ENCODE peak calls at places on chromosomes 5 and 9, in ten cellular contexts. C is transverse colon, Q is A549, L is heart left ventricle, H is HCT116, W is K562, T is suprapubic skin, J is GM12878, O is prostate gland, V is IMR-90. R is an unnamed sample.

GRCh38 chr5:78547731-78548189 is 100.8 kb downstream of the LHFPL2 start:
- DNase-seq in H (no peak), Q (no peak), O (no peak), W (no peak), V (peak; percentile 84), T (peak; percentile 93), J (no peak), C (peak; percentile 55), L (peak; percentile 94), R (no peak)

GRCh38 chr9:37336150-37336549 is 86.3 kb upstream of the GRHPR start:
- DNase-seq in J (no peak), W (peak; percentile 31), C (no peak), Q (no peak), O (no peak), H (no peak), V (no peak), L (no peak), T (no peak), R (no peak)

GRCh38 chr9:99140685-99141314 is 35.9 kb downstream of the TGFBR1 start:
- DNase-seq in J (no peak), L (peak; percentile 39), W (peak; percentile 64), O (peak; percentile 36), H (peak; percentile 21), T (no peak), V (peak; percentile 67), Q (peak; percentile 44), C (peak; percentile 29), R (no peak)

GRCh38 chr9:17462869-17463464 is 115.9 kb upstream of the SH3GL2 start:
- DNase-seq in L (no peak), J (no peak), V (peak; percentile 78), O (peak; percentile 35), H (no peak), C (peak; percentile 14), W (peak; percentile 5), T (no peak), Q (peak; percentile 7), R (no peak)

GRCh38 chr9:92576175-92576574 is 40.4 kb upstream of the ECM2 start:
- DNase-seq in O (no peak), V (no peak), L (no peak), T (no peak), Q (no peak), C (no peak), W (no peak), J (no peak), H (no peak), R (no peak)

GRCh38 chr5:142942901-142943300 is 172.7 kb downstream of the ARHGAP26 start:
- DNase-seq in H (no peak), Q (no peak), J (no peak), C (no peak), L (no peak), W (no peak), T (no peak), V (no peak), O (no peak), R (no peak)

GRCh38 chr5:123460296-123460729 is 37.1 kb upstream of the CEP120 start:
- DNase-seq in W (peak; percentile 33), H (peak; percentile 47), L (no peak), J (no peak), V (peak; percentile 71), Q (peak; percentile 8), O (no peak), T (no peak), C (peak; percentile 58), R (no peak)

GRCh38 chr5:144697847-144698262 is 527.2 kb downstream of the KCTD16 start:
- DNase-seq in H (no peak), J (no peak), T (no peak), V (peak; percentile 97), W (no peak), L (no peak), O (no peak), C (no peak), Q (no peak), R (no peak)

GRCh38 chr9:100567856-100568255 is 10.0 kb upstream of the CAVIN4 start:
- DNase-seq in L (no peak), O (no peak), V (no peak), T (no peak), Q (no peak), J (no peak), H (no peak), W (no peak), C (no peak), R (no peak)

GRCh38 chr9:10604927-10605326 is 7.9 kb downstream of the PTPRD start:
- DNase-seq in W (no peak), J (no peak), Q (no peak), C (no peak), H (no peak), O (no peak), L (no peak), V (no peak), T (no peak), R (no peak)

GRCh38 chr9:10605388-10605787 is 7.4 kb downstream of the PTPRD start:
- DNase-seq in C (no peak), H (no peak), J (no peak), W (no peak), O (no peak), V (no peak), T (no peak), L (no peak), Q (no peak), R (no peak)
- H3K27ac ChIP-seq in C (no peak overlapping the region), H (no peak overlapping the region), J (no peak overlapping the region), W (no peak overlapping the region), O (no peak overlapping the region), V (no peak overlapping the region), T (no peak overlapping the region), L (no peak overlapping the region), Q (no peak overlapping the region), R (no peak overlapping the region)

GRCh38 chr5:71586941-71587708 is at the start of gene MCCC2:
- DNase-seq in J (peak; percentile 89), L (peak; percentile 97), V (peak; percentile 92), T (peak; percentile 99), W (peak; percentile 96), C (peak; percentile 98), O (peak; percentile 93), Q (peak; percentile 92), H (peak; percentile 83), R (peak; percentile 98)
- TF ChIP-seq POLR2A in J (peak; percentile 98), L (no peak), V (peak; percentile 67), T (no peak), W (peak; percentile 95), C (peak; percentile 77), O (peak; percentile 77), Q (peak; percentile 94), H (peak; percentile 68), R (no peak)

GRCh38 chr9:134663753-134664415 is 22.3 kb downstream of the COL5A1 start:
- DNase-seq in T (no peak), C (no peak), V (no peak), J (no peak), L (no peak), Q (no peak), H (no peak), O (no peak), W (no peak), R (no peak)
- TF ChIP-seq CTCF in T (no peak), C (no peak), V (peak; percentile 22), J (no peak), L (no peak), Q (peak; percentile 13), H (peak; percentile 25), O (no peak), W (no peak), R (no peak)

GRCh38 chr9:94870465-94870792 is 143.9 kb downstream of the AOPEP start:
- DNase-seq in W (no peak), L (peak; percentile 10), C (no peak), J (no peak), V (no peak), O (no peak), H (no peak), T (no peak), Q (no peak), R (no peak)

GRCh38 chr9:94872921-94873511 is 146.5 kb downstream of the AOPEP start:
- DNase-seq in J (no peak), W (no peak), T (no peak), L (no peak), H (no peak), Q (no peak), V (no peak), O (no peak), C (no peak), R (no peak)

GRCh38 chr9:94875300-94876063 is 149.0 kb downstream of the AOPEP start:
- DNase-seq in Q (no peak), T (no peak), H (no peak), J (peak; percentile 52), V (no peak), W (no peak), L (no peak), O (no peak), C (no peak), R (no peak)

GRCh38 chr9:94870793-94871558 is 144.5 kb downstream of the AOPEP start:
- DNase-seq in Q (no peak), J (no peak), W (no peak), O (no peak), C (no peak), T (no peak), L (peak; percentile 78), V (no peak), H (no peak), R (no peak)

DNA sequence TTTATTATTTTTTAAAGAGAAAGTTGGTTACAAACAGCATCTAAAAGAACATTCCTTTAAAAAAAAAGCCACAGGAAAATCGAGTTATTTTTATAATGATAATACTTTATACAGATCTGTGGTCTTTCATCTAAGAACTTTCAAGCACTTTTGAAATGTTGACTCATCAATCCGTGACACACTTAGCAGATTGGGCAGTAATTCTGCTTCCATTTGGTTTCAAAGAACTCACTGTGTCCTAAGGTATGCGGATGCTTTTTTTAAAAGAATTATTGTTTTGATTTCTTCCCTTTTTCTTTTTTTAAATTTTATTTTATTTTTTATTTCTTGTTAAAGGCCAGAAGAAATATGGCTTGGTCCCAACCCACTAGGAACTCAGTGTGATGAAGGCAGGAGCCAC is 147.8 kb downstream of the AOPEP start:
- DNase-seq in V (peak; percentile 84), T (no peak), C (no peak), L (no peak), H (no peak), J (no peak), O (no peak), Q (no peak), W (no peak), R (no peak)
- H3K27ac ChIP-seq in V (no peak overlapping the region), T (peak overlapping the region; percentile 58), C (no peak overlapping the region), L (peak overlapping the region; percentile 1), H (peak overlapping the region; percentile 34), J (peak overlapping the region; percentile 90), O (peak overlapping the region; percentile 20), Q (peak overlapping the region; percentile 88), W (no peak overlapping the region), R (no peak overlapping the region)

GRCh38 chr5:172902497-172903472 is 56.4 kb upstream of the RPL26L1 start:
- DNase-seq in C (peak; percentile 78), T (no peak), O (peak; percentile 49), L (peak; percentile 81), V (peak; percentile 99), W (peak; percentile 76), H (peak; percentile 8), J (no peak), Q (peak; percentile 82), R (no peak)
- TF ChIP-seq POLR2A in C (no peak), T (no peak), O (no peak), L (no peak), V (no peak), W (no peak), H (no peak), J (no peak), Q (no peak), R (no peak)

DNA sequence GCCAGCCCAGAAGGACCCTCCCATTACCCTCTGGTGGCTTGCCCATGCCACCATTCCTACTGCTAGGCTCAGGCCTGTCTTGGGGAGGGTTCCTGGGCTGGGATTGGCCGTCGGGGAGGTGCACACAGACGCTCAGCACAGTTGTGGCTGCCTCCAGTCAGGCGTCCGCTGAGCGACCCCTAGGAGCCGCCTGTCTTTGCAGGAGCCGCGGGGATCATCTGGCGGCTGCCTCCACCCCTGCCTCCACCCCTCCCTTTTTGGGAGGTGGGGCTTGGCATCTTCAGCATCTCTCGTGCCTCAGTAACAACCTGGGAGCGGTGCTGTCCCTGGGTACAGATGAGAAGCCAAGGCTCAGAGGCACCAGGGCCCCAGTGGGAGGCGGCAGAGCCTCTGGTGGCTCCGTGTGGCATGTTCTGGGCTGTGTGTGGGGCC is 39.6 kb downstream of the RXRA start:
- DNase-seq in V (no peak), L (peak; percentile 69), O (peak; percentile 84), W (peak; percentile 45), Q (peak; percentile 55), J (no peak), T (no peak), C (peak; percentile 50), H (no peak), R (no peak)
- TF ChIP-seq CTCF in V (peak; percentile 9), L (peak; percentile 38), O (peak; percentile 25), W (no peak), Q (no peak), J (no peak), T (peak; percentile 13), C (no peak), H (no peak), R (no peak)